ENCODE peak calls at places on chromosomes 2 and 18, in five cellular contexts. T, H, X, A and W are unnamed samples.

GRCh38 chr2:157093666-157094065 is 163.8 kb upstream of the GALNT5 start:
- DNase-seq in A (no peak), X (no peak), H (no peak), T (no peak), W (no peak)

GRCh38 chr2:188765522-188765921 is 208.7 kb upstream of the COL3A1 start:
- DNase-seq in A (peak), X (no peak), T (peak), H (no peak), W (no peak)

GRCh38 chr18:8800445-8800844 is 95.1 kb downstream of the MTCL1 start:
- DNase-seq in T (peak), A (peak), H (no peak), X (no peak), W (peak)

GRCh38 chr18:63412949-63413348 is 9.3 kb downstream of the VPS4B start:
- DNase-seq in X (no peak), H (no peak), T (no peak), A (no peak), W (no peak)

GRCh38 chr2:106269591-106270291 is 75.6 kb upstream of the UXS1 start:
- DNase-seq in H (no peak), X (peak), T (no peak), A (peak), W (no peak)

GRCh38 chr2:193276069-193276468 is 1081.3 kb upstream of the TMEFF2 start:
- DNase-seq in T (no peak), A (no peak), H (no peak), X (no peak), W (no peak)

GRCh38 chr2:216781709-216782108 is 78.2 kb downstream of the TNP1 start:
- DNase-seq in T (no peak), H (no peak), A (no peak), X (no peak), W (no peak)

GRCh38 chr2:181106229-181106628 is 125.8 kb downstream of the UBE2E3 start:
- DNase-seq in A (peak), T (no peak), H (no peak), X (no peak), W (no peak)

GRCh38 chr2:109247340-109247739 is 118.3 kb downstream of the SH3RF3 start:
- DNase-seq in X (no peak), H (no peak), T (no peak), A (no peak), W (no peak)

GRCh38 chr2:67471681-67472080 is 74.5 kb downstream of the ETAA1 start:
- DNase-seq in A (no peak), X (no peak), H (no peak), T (peak), W (no peak)

GRCh38 chr2:118176601-118177000 is 88.3 kb downstream of the INSIG2 start:
- DNase-seq in H (no peak), X (no peak), A (no peak), T (no peak), W (no peak)

GRCh38 chr2:128313076-128313836 is 5.4 kb downstream of the HS6ST1 start:
- DNase-seq in H (peak), X (no peak), A (peak), T (peak), W (no peak)

GRCh38 chr18:46518438-46518837 is 138.6 kb downstream of the LOXHD1 start:
- DNase-seq in T (no peak), H (no peak), X (no peak), A (peak), W (no peak)

GRCh38 chr18:71105994-71106546 is 817.2 kb downstream of the SOCS6 start:
- DNase-seq in T (no peak), X (no peak), H (no peak), A (no peak), W (no peak)

GRCh38 chr2:42775812-42776211 is 11.9 kb upstream of the OXER1 start:
- DNase-seq in H (no peak), T (no peak), A (no peak), X (no peak), W (no peak)

GRCh38 chr2:230807686-230808085 is 57.1 kb upstream of the ITM2C start:
- DNase-seq in H (no peak), T (no peak), A (no peak), X (no peak), W (no peak)

GRCh38 chr2:187711122-187711521 is 156.9 kb upstream of the TFPI start:
- DNase-seq in A (peak), X (no peak), T (no peak), H (no peak), W (no peak)

GRCh38 chr2:233338046-233338445 is 16.2 kb upstream of the DGKD start:
- DNase-seq in H (no peak), A (no peak), T (no peak), X (no peak), W (no peak)

GRCh38 chr2:62931536-62931935 is 119.1 kb upstream of the OTX1 start:
- DNase-seq in T (peak), X (no peak), H (no peak), A (no peak), W (no peak)

GRCh38 chr2:70647873-70648481 is 94.4 kb upstream of the TGFA start:
- DNase-seq in X (peak), H (peak), A (peak), T (peak), W (peak)

GRCh38 chr2:3870997-3871396 is 167.6 kb downstream of the DCDC2C start:
- DNase-seq in A (no peak), X (no peak), H (no peak), T (no peak), W (no peak)

GRCh38 chr2:10366601-10367270 is 64.0 kb downstream of the HPCAL1 start:
- DNase-seq in T (no peak), H (no peak), X (no peak), A (no peak), W (no peak)

GRCh38 chr2:227759411-227760113 is 13.9 kb downstream of the SCYGR8 start:
- DNase-seq in H (no peak), T (no peak), A (peak), X (no peak), W (no peak)

GRCh38 chr2:122519806-122520205 is 764.4 kb downstream of the TSN start:
- DNase-seq in X (no peak), A (no peak), H (no peak), T (no peak), W (no peak)

GRCh38 chr2:135585586-135585985 is 54.3 kb downstream of the R3HDM1 start:
- DNase-seq in T (peak), A (no peak), H (no peak), X (no peak), W (no peak)

GRCh38 chr2:149342509-149342908 is 12.1 kb downstream of the LYPD6 start:
- DNase-seq in T (no peak), X (no peak), H (no peak), A (no peak), W (no peak)

GRCh38 chr18:9994701-9995100 is 80.9 kb downstream of the VAPA start:
- DNase-seq in H (no peak), X (no peak), T (no peak), A (no peak), W (no peak)

GRCh38 chr2:49162151-49162550 is 7.8 kb upstream of the FSHR start:
- DNase-seq in H (no peak), X (no peak), A (no peak), T (no peak), W (no peak)

GRCh38 chr2:173218331-173219056 is 136.2 kb upstream of the CDCA7 start:
- DNase-seq in A (no peak), H (no peak), T (peak), X (no peak), W (no peak)

GRCh38 chr2:85768713-85769112 is 14.9 kb downstream of the ATOH8 start:
- DNase-seq in X (no peak), T (no peak), H (no peak), A (peak), W (no peak)

GRCh38 chr2:128749206-128749605 is 430.5 kb upstream of the HS6ST1 start:
- DNase-seq in A (no peak), X (no peak), T (no peak), H (no peak), W (no peak)

GRCh38 chr18:9643549-9643948 is 29.2 kb upstream of the PPP4R1 start:
- DNase-seq in T (peak), A (peak), X (no peak), H (no peak), W (peak)

GRCh38 chr2:84435331-84436081 is 23.6 kb downstream of the SUCLG1 start:
- DNase-seq in H (no peak), A (peak), T (peak), X (no peak), W (no peak)

GRCh38 chr2:32523711-32524110 is 104.1 kb upstream of the TTC27 start:
- DNase-seq in T (no peak), H (no peak), X (no peak), A (no peak), W (no peak)

GRCh38 chr2:218748795-218749429 is 33.0 kb upstream of the CYP27A1 start:
- DNase-seq in H (no peak), T (no peak), A (no peak), X (no peak), W (no peak)

GRCh38 chr2:205822578-205822977 is 140.3 kb downstream of the NRP2 start:
- DNase-seq in A (peak), T (peak), X (no peak), H (no peak), W (no peak)